ENCODE peak calls at places on chromosomes 7 and 10, in five cellular contexts. C, H, Q, X and D are unnamed samples.

GRCh38 chr7:87316846-87317545 is 28.5 kb upstream of the CROT start:
- DNase-seq in C (no peak), X (peak; percentile 99), H (no peak), Q (no peak), D (no peak)

GRCh38 chr7:121373177-121373576 is 22.9 kb downstream of the FAM3C start:
- DNase-seq in C (no peak), H (no peak), X (no peak), Q (no peak), D (no peak)

GRCh38 chr7:148422028-148422427 is 168.5 kb upstream of the C7orf33 start:
- DNase-seq in X (no peak), Q (no peak), H (no peak), C (no peak), D (no peak)

GRCh38 chr7:134351424-134351823 is 34.7 kb upstream of the SLC35B4 start:
- DNase-seq in H (no peak), C (no peak), X (no peak), Q (no peak), D (no peak)

GRCh38 chr10:80996615-80997193 is 459.0 kb downstream of the SH2D4B start:
- DNase-seq in H (no peak), Q (no peak), X (no peak), C (no peak), D (no peak)

GRCh38 chr10:12412671-12413368 is 63.5 kb downstream of the CAMK1D start:
- DNase-seq in C (no peak), H (peak; percentile 37), Q (no peak), X (no peak), D (no peak)

GRCh38 chr10:97072851-97073665 is 112.7 kb downstream of the SLIT1 start:
- DNase-seq in H (peak; percentile 83), X (peak; percentile 71), Q (peak; percentile 85), C (peak; percentile 78), D (peak; percentile 77)

GRCh38 chr7:96407427-96407826 is 85.5 kb upstream of the SLC25A13 start:
- DNase-seq in C (no peak), Q (no peak), H (no peak), X (peak; percentile 81), D (no peak)

GRCh38 chr10:70935631-70936030 is 47.3 kb upstream of the PCBD1 start:
- DNase-seq in H (no peak), C (no peak), Q (no peak), X (no peak), D (no peak)

GRCh38 chr7:139853576-139854511 is 24.8 kb downstream of the TBXAS1 start:
- DNase-seq in Q (peak; percentile 39), X (peak; percentile 83), C (no peak), H (no peak), D (peak; percentile 19)

GRCh38 chr7:102433319-102434038 is at the start of gene ORAI2:
- DNase-seq in Q (peak; percentile 82), X (peak; percentile 59), H (peak; percentile 86), C (peak; percentile 62), D (peak; percentile 82)

GRCh38 chr7:116032886-116033285 is 2.3 kb upstream of the TFEC start:
- DNase-seq in X (no peak), H (no peak), C (no peak), Q (no peak), D (no peak)

GRCh38 chr7:151759591-151760042 is 117.3 kb downstream of the PRKAG2 start:
- DNase-seq in C (no peak), X (peak; percentile 65), H (peak; percentile 69), Q (peak; percentile 65), D (peak; percentile 66)

GRCh38 chr10:12564173-12564572 is 214.8 kb downstream of the CAMK1D start:
- DNase-seq in H (no peak), X (peak; percentile 49), C (no peak), Q (no peak), D (no peak)

GRCh38 chr7:100739934-100740333 is 6.5 kb downstream of the ZAN start:
- DNase-seq in H (no peak), C (no peak), X (no peak), Q (no peak), D (no peak)

GRCh38 chr10:111516144-111516543 is 439.3 kb downstream of the ADRA2A start:
- DNase-seq in C (no peak), H (no peak), Q (no peak), X (no peak), D (no peak)

GRCh38 chr10:94137747-94138146 is 144.0 kb downstream of the PLCE1 start:
- DNase-seq in Q (no peak), X (peak; percentile 60), H (no peak), C (no peak), D (no peak)

GRCh38 chr10:133335238-133336122 is 1.2 kb downstream of the CALY start:
- DNase-seq in X (peak; percentile 61), H (peak; percentile 76), Q (peak; percentile 48), C (peak; percentile 41), D (peak; percentile 44)

GRCh38 chr10:119759832-119760231 is 34.0 kb downstream of the INPP5F start:
- DNase-seq in C (no peak), X (peak; percentile 47), Q (no peak), H (no peak), D (no peak)

GRCh38 chr10:97761331-97761865 is 10.4 kb downstream of the SFRP5 start:
- DNase-seq in Q (no peak), X (no peak), H (no peak), C (no peak), D (no peak)

GRCh38 chr7:121475806-121476205 is 79.7 kb upstream of the FAM3C start:
- DNase-seq in C (no peak), Q (peak; percentile 72), H (no peak), X (no peak), D (peak; percentile 80)

GRCh38 chr10:72058989-72059842 is 29.1 kb downstream of the SPOCK2 start:
- DNase-seq in C (no peak), X (no peak), Q (no peak), H (peak; percentile 39), D (no peak)

GRCh38 chr7:159047536-159047935 is 97.1 kb downstream of the VIPR2 start:
- DNase-seq in X (no peak), Q (no peak), H (no peak), C (no peak), D (no peak)

GRCh38 chr7:45568536-45569289 is 5.5 kb upstream of the ADCY1 start:
- DNase-seq in C (no peak), H (no peak), Q (no peak), X (no peak), D (no peak)

GRCh38 chr10:30445716-30446115 is 11.7 kb downstream of the MAP3K8 start:
- DNase-seq in X (peak; percentile 94), H (no peak), C (no peak), Q (no peak), D (no peak)